ENCODE peak calls at places on chromosome X, in six cellular contexts. Q, K, B, H, Y and C are unnamed samples.

GRCh38 chrX:136209016-136209738 is 42.0 kb downstream of the MAP7D3 start:
- DNase-seq in Y (peak), K (no peak), H (peak), Q (peak), B (no peak), C (peak)

GRCh38 chrX:10619311-10620015 is 922 bp downstream of the MID1 start:
- DNase-seq in Q (no peak), H (no peak), Y (no peak), B (no peak), K (no peak), C (no peak)

GRCh38 chrX:49041683-49042529 is 1.3 kb downstream of the TFE3 start:
- DNase-seq in H (no peak), Y (peak), B (no peak), Q (peak), K (no peak), C (peak)

GRCh38 chrX:32408389-32408788 is 803.0 kb downstream of the DMD start:
- DNase-seq in K (no peak), H (no peak), Y (no peak), B (no peak), Q (peak), C (no peak)

GRCh38 chrX:148556498-148556897 is 56.1 kb downstream of the AFF2 start:
- DNase-seq in Y (no peak), Q (no peak), K (no peak), B (no peak), H (no peak), C (no peak)

GRCh38 chrX:7852166-7852565 is 9.2 kb downstream of the VCX start:
- DNase-seq in K (no peak), Y (no peak), Q (no peak), B (no peak), H (no peak), C (no peak)

GRCh38 chrX:9383655-9384054 is 81.2 kb upstream of the TBL1X start:
- DNase-seq in H (no peak), K (no peak), Q (no peak), B (no peak), Y (no peak), C (no peak)

GRCh38 chrX:77447339-77448149 is at the start of gene FGF16:
- DNase-seq in K (peak), H (peak), B (no peak), Q (no peak), Y (no peak), C (no peak)

GRCh38 chrX:80808854-80809493 is 703 bp downstream of the BRWD3 start:
- DNase-seq in Y (peak), Q (peak), H (peak), K (peak), B (peak), C (no peak)

GRCh38 chrX:119676949-119677653 is 15.9 kb downstream of the SEPTIN6 start:
- DNase-seq in Y (no peak), B (no peak), Q (no peak), H (no peak), K (no peak), C (no peak)

GRCh38 chrX:14027031-14027430 is 2.7 kb downstream of the GEMIN8 start:
- DNase-seq in B (no peak), Y (no peak), H (no peak), Q (no peak), K (no peak), C (peak)

GRCh38 chrX:16444353-16444752 is 205.6 kb upstream of the S100G start:
- DNase-seq in Q (no peak), K (no peak), B (no peak), Y (no peak), H (no peak), C (peak)

GRCh38 chrX:152202886-152203285 is 64.5 kb upstream of the MAGEA10 start:
- DNase-seq in H (no peak), K (no peak), Q (no peak), Y (no peak), B (no peak), C (no peak)

GRCh38 chrX:13824746-13825145 is 7.9 kb upstream of the GPM6B start:
- DNase-seq in B (no peak), Q (no peak), Y (no peak), H (no peak), K (no peak), C (no peak)

GRCh38 chrX:53456254-53456653 is 22.1 kb upstream of the HSD17B10 start:
- DNase-seq in Q (peak), H (no peak), B (no peak), Y (no peak), K (no peak), C (peak)

GRCh38 chrX:55342533-55343501 is 78.1 kb upstream of the PAGE3 start:
- DNase-seq in B (no peak), Q (no peak), Y (peak), H (peak), K (peak), C (no peak)

GRCh38 chrX:97563531-97564133 is 679.9 kb downstream of the RPA4 start:
- DNase-seq in B (no peak), H (no peak), K (no peak), Y (no peak), Q (peak), C (peak)

GRCh38 chrX:3960952-3961351 is 247.5 kb upstream of the PRKX start:
- DNase-seq in K (no peak), Q (no peak), B (no peak), H (no peak), Y (no peak), C (no peak)

GRCh38 chrX:111444881-111445280 is 32.9 kb upstream of the DCX start:
- DNase-seq in Q (no peak), K (no peak), H (no peak), Y (no peak), B (no peak), C (no peak)

GRCh38 chrX:98299785-98300184 is 1416.1 kb downstream of the RPA4 start:
- DNase-seq in H (no peak), Y (no peak), B (no peak), Q (no peak), K (no peak), C (no peak)

GRCh38 chrX:15073313-15073712 is 196.6 kb downstream of the ASB9 start:
- DNase-seq in Y (no peak), Q (no peak), H (no peak), B (no peak), K (no peak), C (no peak)

GRCh38 chrX:10326578-10326977 is 169.8 kb downstream of the CLCN4 start:
- DNase-seq in K (no peak), Q (peak), Y (no peak), B (no peak), H (no peak), C (peak)

GRCh38 chrX:115233497-115234219 is at the start of gene LRCH2:
- DNase-seq in Q (peak), B (peak), Y (no peak), H (peak), K (peak), C (peak)

GRCh38 chrX:105869676-105870075 is 47.3 kb downstream of the NRK start:
- DNase-seq in K (no peak), H (no peak), Q (no peak), Y (no peak), B (no peak), C (peak)

GRCh38 chrX:2921750-2922149 is 7.4 kb downstream of the ARSD start:
- DNase-seq in H (no peak), K (no peak), Q (no peak), Y (no peak), B (no peak), C (no peak)

GRCh38 chrX:151912221-151912620 is 468 bp upstream of the MAGEA4 start:
- DNase-seq in H (no peak), Q (no peak), B (no peak), Y (no peak), K (no peak), C (no peak)

GRCh38 chrX:31293409-31293808 is 221.6 kb upstream of the FTHL17 start:
- DNase-seq in Y (no peak), B (no peak), H (no peak), Q (no peak), K (no peak), C (no peak)

GRCh38 chrX:40153335-40154221 is 55.8 kb upstream of the BCOR start:
- DNase-seq in B (no peak), Y (no peak), K (peak), H (peak), Q (peak), C (no peak)

GRCh38 chrX:83501003-83501402 is 7.1 kb upstream of the POU3F4 start:
- DNase-seq in B (no peak), Y (no peak), K (no peak), Q (no peak), H (peak), C (no peak)

GRCh38 chrX:41561045-41561444 is 113.9 kb downstream of the NYX start:
- DNase-seq in K (no peak), Q (peak), B (no peak), H (no peak), Y (no peak), C (peak)

GRCh38 chrX:51614353-51614752 is 4.4 kb downstream of the CENPVL3 start:
- DNase-seq in B (no peak), Y (peak), H (peak), Q (peak), K (peak), C (peak)

GRCh38 chrX:68708503-68709290 is 61.2 kb downstream of the STARD8 start:
- DNase-seq in K (no peak), Q (no peak), H (peak), Y (no peak), B (no peak), C (no peak)

GRCh38 chrX:68699960-68700746 is 52.7 kb downstream of the STARD8 start:
- DNase-seq in Y (no peak), Q (no peak), K (no peak), H (no peak), B (no peak), C (peak)

GRCh38 chrX:68703369-68703768 is 55.9 kb downstream of the STARD8 start:
- DNase-seq in Q (no peak), B (no peak), Y (no peak), K (no peak), H (peak), C (no peak)

GRCh38 chrX:68705986-68706385 is 58.5 kb downstream of the STARD8 start:
- DNase-seq in H (no peak), Y (no peak), Q (no peak), K (no peak), B (no peak), C (no peak)

GRCh38 chrX:68703849-68704248 is 56.4 kb downstream of the STARD8 start:
- DNase-seq in K (no peak), B (no peak), H (no peak), Y (no peak), Q (no peak), C (no peak)
- H4K91ac ChIP-seq in K (no peak), B (no peak), H (no peak), Y (no peak), Q (no peak), C (no peak)

DNA sequence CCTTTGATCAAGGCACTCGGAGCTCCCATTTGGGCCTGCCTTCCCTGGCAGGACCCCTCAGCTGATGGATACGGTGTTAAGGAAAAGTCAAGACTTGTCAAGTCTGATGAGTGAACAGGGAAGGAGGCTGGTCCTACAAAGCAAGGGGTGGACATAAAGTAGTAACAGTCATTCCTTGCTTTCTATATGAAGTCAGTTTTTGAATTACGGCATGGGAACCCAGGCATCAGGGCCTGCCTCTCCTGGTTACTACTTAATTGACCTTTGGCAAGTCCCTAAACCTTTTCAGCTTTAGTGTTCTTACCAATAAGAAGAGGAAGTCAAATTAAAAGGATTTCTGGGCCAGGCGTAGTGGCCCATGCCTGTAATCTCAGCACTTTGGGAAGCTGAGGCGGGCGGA is 7.0 kb downstream of the CHST7 start:
- DNase-seq in B (no peak), K (no peak), Y (no peak), Q (no peak), H (no peak), C (no peak)
- H4K91ac ChIP-seq in B (no peak), K (no peak), Y (no peak), Q (no peak), H (no peak), C (no peak)

GRCh38 chrX:95382799-95383198 is 1301.8 kb upstream of the DIAPH2 start:
- DNase-seq in H (no peak), Q (no peak), K (no peak), B (no peak), Y (no peak), C (no peak)
- H4K91ac ChIP-seq in H (no peak), Q (no peak), K (no peak), B (no peak), Y (no peak), C (no peak)

DNA sequence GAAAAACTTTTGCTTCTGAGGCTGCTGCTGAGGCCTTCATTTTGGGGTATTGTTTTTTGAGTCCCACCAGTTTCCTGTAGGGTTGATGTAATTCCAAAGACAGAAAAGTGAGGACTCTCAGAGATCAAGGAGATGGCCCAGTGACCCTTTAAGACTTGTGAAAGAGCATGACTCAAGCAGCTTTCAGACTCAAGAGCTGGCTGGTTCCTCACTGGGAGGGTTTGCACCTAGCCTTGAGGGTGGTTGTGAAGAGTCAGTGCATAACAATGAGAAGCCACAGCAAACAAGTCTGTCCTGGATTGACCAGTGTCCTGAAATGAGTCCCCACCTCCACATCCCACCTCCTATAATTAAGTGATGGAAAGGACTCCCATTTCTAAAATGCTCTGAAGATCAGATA is 89.2 kb downstream of the NHS start:
- DNase-seq in K (no peak), B (no peak), H (no peak), Q (no peak), Y (peak), C (peak)
- H4K91ac ChIP-seq in K (no peak), B (no peak), H (no peak), Q (no peak), Y (no peak), C (no peak)

DNA sequence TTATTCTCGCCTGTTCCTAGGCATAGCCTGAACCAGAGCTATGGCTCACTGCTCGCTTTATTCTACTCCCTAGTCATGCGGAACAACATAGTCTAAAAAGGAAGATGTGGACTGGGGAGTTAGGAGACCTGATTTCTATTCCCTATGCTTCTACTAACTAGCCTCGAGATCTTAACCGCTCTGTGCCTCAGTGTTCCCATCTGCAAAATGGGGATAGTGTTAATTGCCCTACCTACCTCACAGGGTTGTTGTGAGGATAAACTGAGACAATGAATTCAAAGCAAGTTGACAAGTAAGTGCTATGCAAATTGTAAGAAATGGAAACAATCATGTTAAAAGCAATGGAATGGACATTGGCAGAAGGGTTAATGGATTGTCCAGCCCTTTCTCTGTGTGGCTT is 102.1 kb downstream of the AKAP4 start:
- DNase-seq in Y (no peak), B (no peak), Q (no peak), H (no peak), K (no peak), C (no peak)
- H4K91ac ChIP-seq in Y (peak), B (no peak), Q (no peak), H (no peak), K (no peak), C (no peak)